ENCODE peak calls at places on chromosomes 6 and 20, in eight cellular contexts. B, R, V, K, P, L, A and Z are unnamed samples.
A peak's percentile ranks its signal among the peaks of the same experiment; 100 is the strongest.

GRCh38 chr6:30207619-30208295 is 5.4 kb downstream of the TRIM26 start:
- DNase-seq in B (no peak), R (no peak), V (no peak), K (no peak), P (no peak), L (no peak), A (no peak), Z (no peak)

GRCh38 chr6:21856096-21856825 is 262.7 kb downstream of the SOX4 start:
- DNase-seq in B (no peak), R (no peak), V (no peak), K (no peak), P (no peak), L (no peak), A (no peak), Z (no peak)

GRCh38 chr20:37392441-37393195 is 46.7 kb downstream of the SRC start:
- DNase-seq in B (peak; percentile 51), R (peak; percentile 71), V (no peak), K (no peak), P (no peak), L (no peak), A (peak; percentile 38), Z (peak; percentile 60)

GRCh38 chr6:163405412-163406309 is 8.9 kb upstream of the QKI start:
- DNase-seq in B (peak; percentile 92), R (peak; percentile 51), V (peak; percentile 79), K (no peak), P (peak; percentile 69), L (peak; percentile 89), A (peak; percentile 89), Z (no peak)

GRCh38 chr6:31031095-31031494 is 20.8 kb downstream of the MUC22 start:
- DNase-seq in B (no peak), R (no peak), V (no peak), K (no peak), P (no peak), L (no peak), A (no peak), Z (no peak)

GRCh38 chr6:150142304-150142656 is 564 bp upstream of the PPP1R14C start:
- DNase-seq in B (no peak), R (no peak), V (no peak), K (no peak), P (no peak), L (peak; percentile 81), A (peak; percentile 60), Z (no peak)

GRCh38 chr6:28807682-28808280 is 116.0 kb downstream of the TRIM27 start:
- DNase-seq in B (no peak), R (peak; percentile 43), V (no peak), K (no peak), P (no peak), L (no peak), A (no peak), Z (no peak)

GRCh38 chr6:155400022-155400965 is 55.3 kb downstream of the NOX3 start:
- DNase-seq in B (no peak), R (peak; percentile 51), V (no peak), K (no peak), P (no peak), L (no peak), A (no peak), Z (no peak)

GRCh38 chr6:46781478-46782378 is 11.5 kb upstream of the MEP1A start:
- DNase-seq in B (no peak), R (peak; percentile 31), V (peak; percentile 72), K (no peak), P (peak; percentile 70), L (no peak), A (no peak), Z (no peak)

GRCh38 chr6:162963861-162964260 is 236.1 kb downstream of the PACRG start:
- DNase-seq in B (no peak), R (no peak), V (no peak), K (no peak), P (no peak), L (no peak), A (no peak), Z (no peak)

GRCh38 chr6:160895562-160895961 is 96.0 kb upstream of the MAP3K4 start:
- DNase-seq in B (no peak), R (no peak), V (no peak), K (no peak), P (no peak), L (no peak), A (no peak), Z (no peak)

GRCh38 chr6:87799651-87800050 is 97.6 kb upstream of the AKIRIN2 start:
- DNase-seq in B (no peak), R (no peak), V (no peak), K (no peak), P (no peak), L (no peak), A (no peak), Z (no peak)

GRCh38 chr6:137805622-137806021 is 61.4 kb upstream of the TNFAIP3 start:
- DNase-seq in B (no peak), R (no peak), V (no peak), K (no peak), P (no peak), L (no peak), A (no peak), Z (no peak)

GRCh38 chr6:45663181-45664180 is 285.7 kb upstream of the SUPT3H start:
- DNase-seq in B (no peak), R (no peak), V (peak; percentile 47), K (peak; percentile 9), P (no peak), L (no peak), A (peak; percentile 55), Z (peak; percentile 59)
- H3K4me3 ChIP-seq in B (peak overlapping the region; percentile 58), R (no peak overlapping the region), V (peak overlapping the region; percentile 16), K (peak overlapping the region; percentile 19), P (no peak overlapping the region), L (peak overlapping the region; percentile 21), A (peak overlapping the region; percentile 31), Z (no peak overlapping the region)

GRCh38 chr20:49690899-49691620 is 22.6 kb downstream of the B4GALT5 start:
- DNase-seq in B (no peak), R (no peak), V (no peak), K (no peak), P (peak; percentile 92), L (no peak), A (no peak), Z (no peak)
- H3K4me1 ChIP-seq in B (peaks cover 61% of the 10 kb centered on the region), R (peaks cover 9% of the 10 kb centered on the region), V (peaks cover 62% of the 10 kb centered on the region), K (peaks cover 9% of the 10 kb centered on the region), P (peaks cover 89% of the 10 kb centered on the region), L (peaks cover 69% of the 10 kb centered on the region), A (peaks cover 67% of the 10 kb centered on the region), Z (peaks cover 2% of the 10 kb centered on the region)

DNA sequence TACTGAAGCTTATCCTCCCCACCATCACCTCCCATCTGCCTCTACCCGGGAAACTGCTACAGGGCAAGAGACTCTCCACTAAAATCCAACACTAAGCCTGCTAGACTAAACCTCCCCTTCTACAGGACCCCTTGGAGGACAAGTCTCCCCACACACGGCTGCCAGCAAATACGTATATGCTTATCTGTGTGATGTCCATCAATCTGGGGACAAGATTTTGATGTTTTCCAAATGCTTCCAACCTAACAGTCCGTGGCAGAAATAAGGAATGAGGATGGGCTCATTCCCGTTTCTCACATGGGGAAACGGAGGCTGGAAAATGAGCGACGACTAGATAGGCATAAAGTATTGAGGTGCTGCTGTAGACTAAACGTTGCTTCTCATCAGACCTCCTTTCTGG is 1.8 kb downstream of the KCNK5 start:
- DNase-seq in B (no peak), R (no peak), V (no peak), K (no peak), P (no peak), L (no peak), A (no peak), Z (peak; percentile 27)
- H3K4me3 ChIP-seq in B (peak overlapping the region; percentile 79), R (no peak overlapping the region), V (no peak overlapping the region), K (peak overlapping the region; percentile 61), P (peak overlapping the region; percentile 68), L (peak overlapping the region; percentile 64), A (peak overlapping the region; percentile 72), Z (no peak overlapping the region)

GRCh38 chr6:53240139-53240538 is 91.5 kb upstream of the GCM1 start:
- DNase-seq in B (no peak), R (no peak), V (no peak), K (no peak), P (no peak), L (no peak), A (no peak), Z (no peak)

GRCh38 chr6:53239526-53239925 is 90.9 kb upstream of the GCM1 start:
- DNase-seq in B (no peak), R (no peak), V (no peak), K (no peak), P (no peak), L (no peak), A (no peak), Z (no peak)

GRCh38 chr6:53241936-53242335 is 93.3 kb upstream of the GCM1 start:
- DNase-seq in B (peak; percentile 79), R (no peak), V (peak; percentile 28), K (no peak), P (no peak), L (no peak), A (peak; percentile 57), Z (no peak)

GRCh38 chr6:53238311-53238710 is 89.7 kb upstream of the GCM1 start:
- DNase-seq in B (no peak), R (no peak), V (no peak), K (no peak), P (no peak), L (no peak), A (no peak), Z (no peak)

GRCh38 chr6:53240763-53241162 is 92.1 kb upstream of the GCM1 start:
- DNase-seq in B (peak; percentile 78), R (no peak), V (no peak), K (no peak), P (no peak), L (no peak), A (no peak), Z (no peak)
- H3K4me1 ChIP-seq in B (peaks cover 60% of the 10 kb centered on the region), R (no peaks in the 10 kb centered on the region), V (no peaks in the 10 kb centered on the region), K (peaks cover 13% of the 10 kb centered on the region), P (no peaks in the 10 kb centered on the region), L (peaks cover 6% of the 10 kb centered on the region), A (peaks cover 11% of the 10 kb centered on the region), Z (no peaks in the 10 kb centered on the region)

DNA sequence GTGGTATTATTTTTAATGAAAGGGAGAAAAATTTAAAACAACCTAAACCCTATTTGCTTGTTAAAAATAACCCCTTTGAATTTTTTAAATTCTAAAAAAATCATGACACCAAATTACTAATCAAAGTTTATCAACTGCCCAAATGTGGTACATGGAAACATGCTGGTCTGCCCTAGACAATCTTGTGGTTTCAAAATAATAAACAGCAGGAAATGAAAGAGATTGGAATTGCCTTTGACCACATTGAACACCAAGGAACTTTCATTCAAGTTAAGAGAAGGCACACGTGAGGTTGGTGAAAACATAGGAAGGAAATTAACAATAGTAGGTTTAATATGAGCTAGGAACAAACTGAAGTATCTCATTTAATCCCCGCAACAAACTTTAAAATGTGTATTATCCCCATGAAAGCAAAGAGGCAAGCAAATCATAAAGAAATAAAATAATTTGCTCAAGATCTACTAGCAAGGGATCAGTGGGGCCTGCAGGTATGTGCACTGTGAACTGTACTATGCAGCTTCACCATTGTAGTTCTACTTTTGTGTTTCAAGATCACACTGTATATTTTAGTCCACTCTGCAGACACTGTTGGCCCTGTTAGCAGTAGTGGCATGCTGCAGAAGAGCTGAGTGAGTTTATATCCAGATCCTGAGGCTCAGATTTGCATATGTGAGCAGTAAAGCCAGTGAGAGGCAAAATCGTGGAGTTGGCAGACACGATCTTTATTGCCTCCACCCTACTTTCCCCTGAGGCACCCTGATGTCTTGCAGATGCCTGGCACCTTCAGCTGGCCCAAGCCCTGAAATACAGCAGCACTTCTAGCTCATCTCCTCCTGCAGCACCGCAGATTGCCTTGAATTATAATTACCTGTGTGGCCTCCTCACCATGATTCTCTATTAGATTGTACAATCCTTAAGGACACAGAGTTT is 157.8 kb upstream of the TENT5A start:
- DNase-seq in B (no peak), R (no peak), V (no peak), K (no peak), P (no peak), L (no peak), A (no peak), Z (no peak)
- H3K4me3 ChIP-seq in B (no peak overlapping the region), R (no peak overlapping the region), V (no peak overlapping the region), K (no peak overlapping the region), P (no peak overlapping the region), L (no peak overlapping the region), A (no peak overlapping the region), Z (no peak overlapping the region)